ENCODE peak calls at places on chromosomes 1 and 21, in five cellular contexts. P, K, I, E and X are unnamed samples.

GRCh38 chr1:11339346-11340247 is 66.6 kb downstream of the UBIAD1 start:
- DNase-seq in P (no peak), K (peak), I (peak), E (no peak), X (no peak)

GRCh38 chr21:29436143-29436542 is 137.4 kb downstream of the BACH1 start:
- DNase-seq in P (peak), K (no peak), I (no peak), E (no peak), X (no peak)

GRCh38 chr1:64623750-64624445 is 121.0 kb upstream of the RAVER2 start:
- DNase-seq in P (peak), K (peak), I (no peak), E (no peak), X (no peak)

GRCh38 chr1:220770245-220770913 is 16.3 kb upstream of the MTARC1 start:
- DNase-seq in P (no peak), K (no peak), I (no peak), E (no peak), X (no peak)

GRCh38 chr1:174788981-174789380 is 210.8 kb upstream of the CACYBP start:
- DNase-seq in P (no peak), K (no peak), I (no peak), E (no peak), X (no peak)

GRCh38 chr1:91325456-91325855 is 79.2 kb downstream of the HFM1 start:
- DNase-seq in P (no peak), K (no peak), I (no peak), E (no peak), X (no peak)

GRCh38 chr1:55706397-55706796 is 491.2 kb upstream of the USP24 start:
- DNase-seq in P (no peak), K (no peak), I (no peak), E (no peak), X (no peak)

GRCh38 chr1:229984992-229985985 is 81.7 kb upstream of the GALNT2 start:
- DNase-seq in P (no peak), K (no peak), I (no peak), E (no peak), X (peak)

GRCh38 chr1:12488666-12489354 is 129.2 kb downstream of the DHRS3 start:
- DNase-seq in P (no peak), K (no peak), I (no peak), E (no peak), X (no peak)

GRCh38 chr1:29549001-29549400 is 312.7 kb downstream of the PTPRU start:
- DNase-seq in P (no peak), K (peak), I (no peak), E (no peak), X (no peak)

GRCh38 chr1:248402748-248403147 is at the start of gene OR2T1:
- DNase-seq in P (no peak), K (no peak), I (no peak), E (no peak), X (no peak)

GRCh38 chr1:10834770-10835412 is 38.4 kb upstream of the CASZ1 start:
- DNase-seq in P (no peak), K (peak), I (no peak), E (no peak), X (no peak)

GRCh38 chr1:235307158-235308124 is 20.5 kb downstream of the ARID4B start:
- DNase-seq in P (no peak), K (no peak), I (no peak), E (no peak), X (no peak)

GRCh38 chr1:1402081-1402900 is 3.2 kb upstream of the CCNL2 start:
- DNase-seq in P (peak), K (peak), I (peak), E (no peak), X (no peak)

GRCh38 chr21:28325618-28326017 is 667.1 kb downstream of the LTN1 start:
- DNase-seq in P (no peak), K (peak), I (no peak), E (no peak), X (no peak)

GRCh38 chr1:183029591-183030000 is 6.4 kb downstream of the LAMC1 start:
- DNase-seq in P (no peak), K (no peak), I (no peak), E (no peak), X (no peak)

GRCh38 chr1:178238722-178239510 is 145.0 kb downstream of the RASAL2 start:
- DNase-seq in P (no peak), K (no peak), I (no peak), E (no peak), X (no peak)

GRCh38 chr1:62207187-62207586 is 12.5 kb downstream of the L1TD1 start:
- DNase-seq in P (no peak), K (no peak), I (no peak), E (no peak), X (no peak)

GRCh38 chr1:182087304-182087703 is 25.8 kb upstream of the ZNF648 start:
- DNase-seq in P (no peak), K (no peak), I (no peak), E (no peak), X (no peak)

GRCh38 chr21:15355066-15355465 is 290.3 kb upstream of the NRIP1 start:
- DNase-seq in P (no peak), K (no peak), I (no peak), E (no peak), X (no peak)

GRCh38 chr1:116764466-116764896 is 10.3 kb downstream of the CD2 start:
- DNase-seq in P (peak), K (no peak), I (no peak), E (no peak), X (no peak)

GRCh38 chr21:36747114-36747814 is 48.3 kb downstream of the SIM2 start:
- DNase-seq in P (peak), K (no peak), I (no peak), E (no peak), X (no peak)

GRCh38 chr1:167904641-167905040 is 9.3 kb downstream of the ADCY10 start:
- DNase-seq in P (no peak), K (peak), I (no peak), E (no peak), X (no peak)

GRCh38 chr1:109261578-109261977 is 12.2 kb downstream of the CELSR2 start:
- DNase-seq in P (no peak), K (no peak), I (no peak), E (no peak), X (no peak)

GRCh38 chr1:24267003-24267402 is 52.2 kb upstream of the GRHL3 start:
- DNase-seq in P (no peak), K (no peak), I (no peak), E (no peak), X (no peak)

GRCh38 chr1:178714453-178714852 is 10.6 kb upstream of the RALGPS2 start:
- DNase-seq in P (no peak), K (no peak), I (no peak), E (no peak), X (no peak)

GRCh38 chr1:224831501-224831900 is 98.0 kb upstream of the DNAH14 start:
- DNase-seq in P (no peak), K (no peak), I (no peak), E (no peak), X (no peak)

GRCh38 chr1:23525558-23526174 is 5.4 kb downstream of the E2F2 start:
- DNase-seq in P (no peak), K (peak), I (peak), E (no peak), X (no peak)

GRCh38 chr1:78275906-78276690 is 214.7 kb upstream of the PTGFR start:
- DNase-seq in P (no peak), K (no peak), I (no peak), E (no peak), X (no peak)

GRCh38 chr21:44066116-44066515 is 41.1 kb upstream of the PWP2 start:
- DNase-seq in P (no peak), K (no peak), I (no peak), E (no peak), X (no peak)